ENCODE peak calls at places on chromosomes 2 and 18, in six cellular contexts. One of them, this sample, is unnamed.
A peak's percentile ranks its signal among the peaks of the same experiment; 100 is the strongest.

GRCh38 chr18:11149441-11150270 is at the start of gene PIEZO2:
- DNase-seq in GM12878: peak; percentile 43
- DNase-seq in HFF-Myc: no peak
- DNase-seq in GM06990: peak; percentile 95
- DNase-seq in astrocyte of the cerebellum: peak; percentile 16
- DNase-seq in right lobe of liver: peak; percentile 88
- DNase-seq in this sample: peak; percentile 79

GRCh38 chr2:240916571-240917008 is 10.5 kb downstream of the CROCC2 start:
- DNase-seq in GM06990: no peak
- DNase-seq in GM12878: no peak
- DNase-seq in HFF-Myc: peak; percentile 78
- DNase-seq in right lobe of liver: peak; percentile 46
- DNase-seq in astrocyte of the cerebellum: peak; percentile 16
- DNase-seq in this sample: peak; percentile 76

GRCh38 chr2:235005603-235006259 is 53.9 kb downstream of the SH3BP4 start:
- DNase-seq in GM12878: no peak
- DNase-seq in GM06990: no peak
- DNase-seq in astrocyte of the cerebellum: no peak
- DNase-seq in HFF-Myc: no peak
- DNase-seq in right lobe of liver: peak; percentile 92
- DNase-seq in this sample: no peak

GRCh38 chr2:237980751-237981150 is 13.9 kb downstream of the UBE2F start:
- DNase-seq in GM06990: no peak
- DNase-seq in right lobe of liver: no peak
- DNase-seq in astrocyte of the cerebellum: no peak
- DNase-seq in GM12878: no peak
- DNase-seq in HFF-Myc: no peak
- DNase-seq in this sample: no peak

GRCh38 chr2:86563650-86564061 is 413 bp upstream of the CHMP3 start:
- DNase-seq in right lobe of liver: no peak
- DNase-seq in GM06990: peak; percentile 4
- DNase-seq in astrocyte of the cerebellum: no peak
- DNase-seq in GM12878: no peak
- DNase-seq in HFF-Myc: no peak
- DNase-seq in this sample: no peak

GRCh38 chr2:97732436-97733340 is 19.3 kb downstream of the ZAP70 start:
- DNase-seq in HFF-Myc: no peak
- DNase-seq in right lobe of liver: no peak
- DNase-seq in GM06990: no peak
- DNase-seq in astrocyte of the cerebellum: no peak
- DNase-seq in GM12878: no peak
- DNase-seq in this sample: peak; percentile 52

GRCh38 chr2:237307495-237307894 is 106.5 kb downstream of the COL6A3 start:
- DNase-seq in astrocyte of the cerebellum: no peak
- DNase-seq in GM06990: no peak
- DNase-seq in right lobe of liver: no peak
- DNase-seq in HFF-Myc: no peak
- DNase-seq in GM12878: no peak
- DNase-seq in this sample: no peak

GRCh38 chr18:37668971-37669747 is 103.6 kb upstream of the CELF4 start:
- DNase-seq in astrocyte of the cerebellum: no peak
- DNase-seq in GM06990: no peak
- DNase-seq in HFF-Myc: no peak
- DNase-seq in GM12878: no peak
- DNase-seq in right lobe of liver: no peak
- DNase-seq in this sample: no peak

GRCh38 chr2:65300134-65300771 is 72.6 kb downstream of the ACTR2 start:
- DNase-seq in right lobe of liver: no peak
- DNase-seq in GM12878: no peak
- DNase-seq in HFF-Myc: no peak
- DNase-seq in GM06990: peak; percentile 25
- DNase-seq in astrocyte of the cerebellum: no peak
- DNase-seq in this sample: peak; percentile 71

GRCh38 chr2:98436734-98437133 is 7.9 kb upstream of the INPP4A start:
- DNase-seq in GM06990: no peak
- DNase-seq in right lobe of liver: no peak
- DNase-seq in GM12878: no peak
- DNase-seq in HFF-Myc: no peak
- DNase-seq in astrocyte of the cerebellum: no peak
- DNase-seq in this sample: no peak

GRCh38 chr2:230797515-230798495 is 66.9 kb upstream of the ITM2C start:
- DNase-seq in astrocyte of the cerebellum: no peak
- DNase-seq in HFF-Myc: no peak
- DNase-seq in GM06990: peak; percentile 29
- DNase-seq in right lobe of liver: no peak
- DNase-seq in GM12878: no peak
- DNase-seq in this sample: no peak

GRCh38 chr2:11873346-11873745 is 126.9 kb downstream of the LPIN1 start:
- DNase-seq in HFF-Myc: no peak
- DNase-seq in right lobe of liver: no peak
- DNase-seq in astrocyte of the cerebellum: no peak
- DNase-seq in GM06990: no peak
- DNase-seq in GM12878: no peak
- DNase-seq in this sample: no peak

GRCh38 chr2:135913726-135914365 is 37.6 kb upstream of the MCM6 start:
- DNase-seq in GM12878: no peak
- DNase-seq in GM06990: peak; percentile 29
- DNase-seq in astrocyte of the cerebellum: peak; percentile 34
- DNase-seq in right lobe of liver: no peak
- DNase-seq in HFF-Myc: peak; percentile 26
- DNase-seq in this sample: no peak

GRCh38 chr2:235347691-235348090 is 146.2 kb upstream of the AGAP1 start:
- DNase-seq in GM06990: no peak
- DNase-seq in GM12878: no peak
- DNase-seq in astrocyte of the cerebellum: peak; percentile 83
- DNase-seq in right lobe of liver: no peak
- DNase-seq in HFF-Myc: peak; percentile 66
- DNase-seq in this sample: no peak

GRCh38 chr18:37484893-37485834 is 80.4 kb downstream of the CELF4 start:
- DNase-seq in HFF-Myc: no peak
- DNase-seq in astrocyte of the cerebellum: no peak
- DNase-seq in GM12878: no peak
- DNase-seq in GM06990: no peak
- DNase-seq in right lobe of liver: no peak
- DNase-seq in this sample: no peak

GRCh38 chr2:74759991-74760390 is 73.9 kb upstream of the HK2 start:
- DNase-seq in GM12878: no peak
- DNase-seq in GM06990: no peak
- DNase-seq in astrocyte of the cerebellum: no peak
- DNase-seq in HFF-Myc: no peak
- DNase-seq in right lobe of liver: no peak
- DNase-seq in this sample: no peak

GRCh38 chr18:4017479-4017878 is 437.6 kb downstream of the DLGAP1 start:
- DNase-seq in GM12878: no peak
- DNase-seq in GM06990: no peak
- DNase-seq in right lobe of liver: no peak
- DNase-seq in HFF-Myc: peak; percentile 5
- DNase-seq in astrocyte of the cerebellum: no peak
- DNase-seq in this sample: no peak

GRCh38 chr2:238162516-238163441 is 4.0 kb downstream of the ERFE start:
- DNase-seq in GM06990: no peak
- DNase-seq in HFF-Myc: no peak
- DNase-seq in astrocyte of the cerebellum: no peak
- DNase-seq in right lobe of liver: no peak
- DNase-seq in GM12878: no peak
- DNase-seq in this sample: peak; percentile 60

GRCh38 chr2:20989404-20989803 is 54.5 kb downstream of the APOB start:
- DNase-seq in right lobe of liver: no peak
- DNase-seq in astrocyte of the cerebellum: no peak
- DNase-seq in GM12878: no peak
- DNase-seq in GM06990: no peak
- DNase-seq in HFF-Myc: no peak
- DNase-seq in this sample: no peak

GRCh38 chr2:43270930-43271615 is 44.7 kb upstream of the ZFP36L2 start:
- DNase-seq in astrocyte of the cerebellum: no peak
- DNase-seq in right lobe of liver: no peak
- DNase-seq in GM06990: no peak
- DNase-seq in GM12878: no peak
- DNase-seq in HFF-Myc: no peak
- DNase-seq in this sample: no peak

GRCh38 chr2:26816893-26817292 is 31.0 kb downstream of the CENPA start:
- DNase-seq in right lobe of liver: no peak
- DNase-seq in astrocyte of the cerebellum: no peak
- DNase-seq in GM12878: no peak
- DNase-seq in GM06990: no peak
- DNase-seq in HFF-Myc: no peak
- DNase-seq in this sample: no peak

GRCh38 chr2:114281188-114281587 is 161.3 kb upstream of the DPP10 start:
- DNase-seq in GM12878: no peak
- DNase-seq in right lobe of liver: no peak
- DNase-seq in GM06990: no peak
- DNase-seq in astrocyte of the cerebellum: no peak
- DNase-seq in HFF-Myc: no peak
- DNase-seq in this sample: no peak
- TF ChIP-seq CTCF in GM12878: no peak
- TF ChIP-seq CTCF in right lobe of liver: no peak
- TF ChIP-seq CTCF in GM06990: no peak
- TF ChIP-seq CTCF in astrocyte of the cerebellum: no peak
- TF ChIP-seq CTCF in HFF-Myc: no peak
- TF ChIP-seq CTCF in this sample: no peak

GRCh38 chr2:101714098-101714497 is 16.6 kb downstream of the MAP4K4 start:
- DNase-seq in GM06990: no peak
- DNase-seq in HFF-Myc: no peak
- DNase-seq in right lobe of liver: no peak
- DNase-seq in GM12878: no peak
- DNase-seq in astrocyte of the cerebellum: no peak
- DNase-seq in this sample: no peak

GRCh38 chr2:101720732-101721131 is 23.2 kb downstream of the MAP4K4 start:
- DNase-seq in HFF-Myc: no peak
- DNase-seq in GM06990: no peak
- DNase-seq in right lobe of liver: no peak
- DNase-seq in GM12878: no peak
- DNase-seq in astrocyte of the cerebellum: no peak
- DNase-seq in this sample: no peak

GRCh38 chr2:101718993-101719571 is 21.6 kb downstream of the MAP4K4 start:
- DNase-seq in GM12878: no peak
- DNase-seq in astrocyte of the cerebellum: no peak
- DNase-seq in GM06990: no peak
- DNase-seq in right lobe of liver: no peak
- DNase-seq in HFF-Myc: no peak
- DNase-seq in this sample: no peak

GRCh38 chr2:101718479-101718878 is 21.0 kb downstream of the MAP4K4 start:
- DNase-seq in right lobe of liver: no peak
- DNase-seq in GM06990: no peak
- DNase-seq in HFF-Myc: no peak
- DNase-seq in astrocyte of the cerebellum: no peak
- DNase-seq in GM12878: no peak
- DNase-seq in this sample: no peak

DNA sequence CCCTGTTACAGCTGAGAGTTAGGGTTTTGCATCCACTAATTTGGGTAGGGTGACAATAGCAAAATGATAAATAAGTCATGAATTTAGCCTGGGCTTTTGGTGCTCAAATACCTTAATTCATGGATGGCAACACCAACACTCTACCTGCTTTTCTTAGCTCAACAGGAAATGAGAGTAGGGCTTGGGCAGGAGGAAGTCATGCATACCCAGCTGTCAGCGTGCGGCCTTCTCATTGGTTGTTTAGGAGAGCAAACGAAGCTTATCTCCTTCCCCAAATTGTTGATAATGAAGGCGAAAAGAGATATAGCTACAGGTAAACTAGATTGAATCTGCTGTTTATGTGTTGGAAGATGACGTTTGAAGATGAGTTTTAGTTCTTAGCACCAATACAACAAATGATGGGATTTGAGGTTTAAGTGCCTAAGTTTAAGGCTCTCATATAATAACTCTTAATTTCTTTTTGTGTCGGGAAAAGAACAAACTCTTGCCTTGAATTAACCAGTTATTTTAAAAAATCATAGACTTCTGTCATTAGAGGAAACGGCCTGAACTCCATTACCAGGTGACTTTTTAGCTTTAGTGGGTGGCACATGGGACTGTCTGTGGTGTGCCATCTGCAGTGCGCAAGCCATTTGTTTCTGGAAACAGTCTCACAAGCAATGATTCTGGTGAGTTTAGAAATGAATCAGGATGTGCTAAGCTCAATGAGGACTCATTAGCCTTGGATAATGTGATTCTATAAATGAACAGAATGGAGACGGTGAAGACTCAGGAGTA is 19.7 kb downstream of the MAP4K4 start:
- DNase-seq in right lobe of liver: no peak
- DNase-seq in GM12878: peak; percentile 44
- DNase-seq in GM06990: peak; percentile 54
- DNase-seq in HFF-Myc: no peak
- DNase-seq in astrocyte of the cerebellum: no peak
- DNase-seq in this sample: no peak
- H3K4me3 ChIP-seq in right lobe of liver: no peak overlapping the region
- H3K4me3 ChIP-seq in GM12878: peak overlapping the region; percentile 10
- H3K4me3 ChIP-seq in GM06990: no peak overlapping the region
- H3K4me3 ChIP-seq in HFF-Myc: no peak overlapping the region
- H3K4me3 ChIP-seq in astrocyte of the cerebellum: no peak overlapping the region
- H3K4me3 ChIP-seq in this sample: no peak overlapping the region

GRCh38 chr2:1837022-1837421 is 92.7 kb upstream of the PXDN start:
- DNase-seq in right lobe of liver: no peak
- DNase-seq in HFF-Myc: no peak
- DNase-seq in GM06990: no peak
- DNase-seq in GM12878: no peak
- DNase-seq in astrocyte of the cerebellum: no peak
- DNase-seq in this sample: peak; percentile 23

GRCh38 chr2:1840046-1840445 is 95.7 kb upstream of the PXDN start:
- DNase-seq in right lobe of liver: no peak
- DNase-seq in GM12878: no peak
- DNase-seq in GM06990: no peak
- DNase-seq in astrocyte of the cerebellum: no peak
- DNase-seq in HFF-Myc: no peak
- DNase-seq in this sample: peak; percentile 17

GRCh38 chr2:1838426-1838825 is 94.1 kb upstream of the PXDN start:
- DNase-seq in astrocyte of the cerebellum: no peak
- DNase-seq in GM06990: no peak
- DNase-seq in right lobe of liver: no peak
- DNase-seq in GM12878: no peak
- DNase-seq in HFF-Myc: no peak
- DNase-seq in this sample: peak; percentile 53

GRCh38 chr2:1837458-1837857 is 93.1 kb upstream of the PXDN start:
- DNase-seq in right lobe of liver: no peak
- DNase-seq in HFF-Myc: no peak
- DNase-seq in GM12878: no peak
- DNase-seq in astrocyte of the cerebellum: no peak
- DNase-seq in GM06990: no peak
- DNase-seq in this sample: peak; percentile 49

GRCh38 chr2:1839066-1839756 is 94.9 kb upstream of the PXDN start:
- DNase-seq in HFF-Myc: no peak
- DNase-seq in GM12878: no peak
- DNase-seq in right lobe of liver: no peak
- DNase-seq in GM06990: no peak
- DNase-seq in astrocyte of the cerebellum: no peak
- DNase-seq in this sample: peak; percentile 55
- TF ChIP-seq CTCF in HFF-Myc: no peak
- TF ChIP-seq CTCF in GM12878: no peak
- TF ChIP-seq CTCF in right lobe of liver: no peak
- TF ChIP-seq CTCF in GM06990: no peak
- TF ChIP-seq CTCF in astrocyte of the cerebellum: peak; percentile 11
- TF ChIP-seq CTCF in this sample: no peak

DNA sequence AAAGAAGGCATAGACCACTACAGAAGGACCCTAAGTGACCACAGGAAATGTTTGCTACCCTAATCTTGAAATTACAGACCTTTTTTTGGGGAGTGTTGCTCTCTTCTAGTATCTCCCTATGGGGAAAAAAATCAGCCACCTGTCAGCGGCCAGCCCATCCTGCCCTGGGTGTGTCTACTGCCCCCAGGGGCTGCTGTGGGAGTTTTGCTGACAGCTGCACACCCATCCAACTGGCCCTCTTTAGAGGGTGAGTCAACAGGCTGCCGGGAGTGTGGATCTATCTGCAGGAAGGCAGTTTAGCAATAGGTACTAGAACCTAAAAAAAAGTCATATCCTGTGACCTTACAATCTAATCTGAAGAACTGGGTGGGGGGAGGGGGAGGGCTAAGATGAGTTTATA is 796 bp upstream of the DYSF start:
- DNase-seq in astrocyte of the cerebellum: no peak
- DNase-seq in right lobe of liver: peak; percentile 62
- DNase-seq in GM06990: no peak
- DNase-seq in HFF-Myc: no peak
- DNase-seq in GM12878: no peak
- DNase-seq in this sample: no peak
- H3K4me3 ChIP-seq in astrocyte of the cerebellum: no peak overlapping the region
- H3K4me3 ChIP-seq in right lobe of liver: no peak overlapping the region
- H3K4me3 ChIP-seq in GM06990: no peak overlapping the region
- H3K4me3 ChIP-seq in HFF-Myc: no peak overlapping the region
- H3K4me3 ChIP-seq in GM12878: no peak overlapping the region
- H3K4me3 ChIP-seq in this sample: no peak overlapping the region

This sample was measured in upper lobe of right lung.